ENCODE peak calls at places on chromosomes 7 and 10, in five cellular contexts. M is IMR-90, N is H1, W is mesenchymal stem cell, F is H9. R is an unnamed sample. For H3K9me3, the result is how much of the 10 kb centered on the place peaks cover.

GRCh38 chr10:50991496-50992355 is 82.6 kb upstream of the PRKG1 start:
- DNase-seq in M (peak), N (peak), W (peak), F (peak), R (no peak)

GRCh38 chr10:25974897-25975459 is 40.9 kb downstream of the MYO3A start:
- DNase-seq in M (no peak), N (no peak), W (no peak), F (no peak), R (no peak)

GRCh38 chr7:11373546-11374142 is 400.0 kb downstream of the PHF14 start:
- DNase-seq in M (no peak), N (no peak), W (peak), F (no peak), R (no peak)

GRCh38 chr10:78747366-78747955 is 321.3 kb upstream of the ZMIZ1 start:
- DNase-seq in M (no peak), N (no peak), W (peak), F (no peak), R (no peak)

GRCh38 chr10:86960003-86960862 is 1.8 kb downstream of the SNCG start:
- DNase-seq in M (peak), N (peak), W (peak), F (peak), R (no peak)

GRCh38 chr10:123150986-123151738 is 3.0 kb upstream of the BUB3 start:
- DNase-seq in M (peak), N (peak), W (peak), F (peak), R (peak)

GRCh38 chr10:117720931-117721826 is 178.6 kb downstream of the EMX2 start:
- DNase-seq in M (no peak), N (peak), W (no peak), F (peak), R (peak)

GRCh38 chr7:107069457-107069856 is 25.0 kb downstream of the PRKAR2B start:
- DNase-seq in M (no peak), N (no peak), W (peak), F (no peak), R (no peak)

GRCh38 chr7:2172311-2173183 is 60.2 kb downstream of the MAD1L1 start:
- DNase-seq in M (peak), N (peak), W (peak), F (peak), R (no peak)

GRCh38 chr7:155222578-155222977 is 75.1 kb upstream of the INSIG1 start:
- DNase-seq in M (no peak), N (no peak), W (no peak), F (no peak), R (no peak)

GRCh38 chr10:21078410-21079329 is 181.6 kb upstream of the NEBL start:
- DNase-seq in M (peak), N (peak), W (peak), F (peak), R (peak)

GRCh38 chr7:43850348-43851116 is 18.8 kb downstream of the MRPS24 start:
- DNase-seq in M (no peak), N (no peak), W (no peak), F (no peak), R (no peak)

GRCh38 chr7:92633211-92633906 is 43.2 kb upstream of the FAM133B start:
- DNase-seq in M (peak), N (no peak), W (peak), F (no peak), R (no peak)

GRCh38 chr7:157273208-157274202 is 63.3 kb upstream of the DNAJB6 start:
- DNase-seq in M (peak), N (peak), W (peak), F (peak), R (peak)

GRCh38 chr10:80137926-80138325 is 5.4 kb downstream of the PLAC9 start:
- DNase-seq in M (no peak), N (no peak), W (no peak), F (no peak), R (no peak)

GRCh38 chr10:36493511-36493880 is 631.9 kb upstream of the ANKRD30A start:
- DNase-seq in M (peak), N (no peak), W (peak), F (no peak), R (no peak)

GRCh38 chr7:1853619-1854520 is 183.8 kb downstream of the ELFN1 start:
- DNase-seq in M (no peak), N (peak), W (no peak), F (peak), R (no peak)

GRCh38 chr7:157320607-157320979 is 16.2 kb upstream of the DNAJB6 start:
- DNase-seq in M (peak), N (no peak), W (peak), F (no peak), R (no peak)

GRCh38 chr7:92417913-92418312 is 29.4 kb upstream of the GATAD1 start:
- DNase-seq in M (no peak), N (no peak), W (no peak), F (no peak), R (no peak)

DNA sequence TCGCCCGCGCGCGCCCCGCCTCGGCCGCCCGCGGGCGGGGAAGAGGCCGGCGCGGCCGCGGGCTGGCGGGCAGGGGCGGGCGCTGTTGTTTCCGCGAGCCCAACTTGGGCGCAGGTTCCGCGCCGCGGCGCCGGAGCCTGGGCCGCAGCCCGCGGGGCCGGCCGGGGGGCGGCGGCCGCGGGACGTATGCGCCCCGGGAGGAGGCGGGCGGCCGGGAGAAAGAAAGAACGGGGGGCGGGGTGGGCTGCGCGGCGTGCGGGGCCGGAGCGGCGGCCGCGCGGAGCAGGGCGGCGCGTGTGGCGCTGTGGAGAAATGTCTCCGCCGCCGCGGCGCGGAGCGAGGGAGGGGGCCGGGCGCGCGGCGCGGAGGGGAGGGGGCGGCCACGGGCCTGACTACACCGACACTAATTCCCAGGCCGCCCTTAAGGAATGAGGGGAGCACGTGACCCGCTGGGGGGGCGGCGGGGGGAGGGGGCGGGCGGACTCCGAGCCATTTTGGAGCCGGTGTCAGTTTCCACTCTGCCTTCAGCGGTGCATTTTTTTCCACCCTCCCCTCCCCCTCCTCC is at the start of gene BMI1:
- DNase-seq in M (peak), N (peak), W (peak), F (peak), R (peak)
- H2BK15ac ChIP-seq in M (no peak), N (no peak), W (peak), F (no peak), R (peak)

GRCh38 chr7:54080525-54080924 is 461.6 kb upstream of the VSTM2A start:
- DNase-seq in M (no peak), N (no peak), W (no peak), F (no peak), R (no peak)
- H3K9me3 ChIP-seq in M (under half), N (under half), W (under half), F (under half), R (under half)

DNA sequence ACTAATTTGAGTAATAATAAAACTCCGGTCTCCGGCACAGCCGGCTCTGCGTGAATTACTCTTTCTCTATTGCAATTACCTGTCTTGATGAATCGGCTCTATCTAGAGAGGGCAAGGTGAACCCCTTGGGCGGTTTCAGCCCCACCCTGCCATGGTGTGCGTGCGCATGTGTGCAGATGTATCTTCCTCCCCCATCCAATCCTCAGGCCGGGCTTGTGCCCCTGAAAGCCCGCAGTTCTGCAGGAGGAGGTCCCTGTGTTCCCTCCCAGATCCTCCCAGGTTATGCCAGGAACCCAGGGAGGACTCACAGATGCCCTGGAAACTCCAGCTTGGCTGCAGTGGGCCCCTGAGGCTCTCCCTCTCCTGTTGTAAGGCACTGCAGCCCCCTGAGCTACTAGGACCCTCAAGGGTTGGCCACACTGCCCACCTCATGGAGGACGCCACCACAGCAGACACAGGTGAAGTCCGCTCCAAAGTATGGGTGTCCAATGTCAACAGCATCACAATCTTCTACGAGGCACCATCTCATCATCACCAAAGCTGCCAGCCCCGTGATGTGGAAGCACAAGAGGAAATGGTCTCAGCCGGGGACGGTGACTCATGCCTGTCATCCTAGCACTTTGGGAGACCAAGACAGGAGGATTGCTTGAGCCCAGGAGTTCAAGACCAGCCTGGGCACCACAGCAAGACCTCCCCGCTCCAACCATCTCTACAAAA is 48.5 kb upstream of the MYL10 start:
- DNase-seq in M (peak), N (peak), W (no peak), F (no peak), R (no peak)
- H3K4ac ChIP-seq in M (no peak), N (no peak), W (no peak), F (no peak), R (no peak)

GRCh38 chr7:94055963-94056362 is 51.8 kb upstream of the BET1 start:
- DNase-seq in M (no peak), N (no peak), W (no peak), F (no peak), R (no peak)
- H2BK15ac ChIP-seq in M (peak), N (no peak), W (no peak), F (no peak), R (no peak)

GRCh38 chr7:432256-432655 is 87.4 kb downstream of the PDGFA start:
- DNase-seq in M (no peak), N (no peak), W (no peak), F (no peak), R (no peak)
- H3K9me3 ChIP-seq in M (under half), N (under half), W (under half), F (under half), R (under half)

GRCh38 chr10:132413226-132414205 is 16.5 kb downstream of the PWWP2B start:
- DNase-seq in M (no peak), N (no peak), W (no peak), F (no peak), R (no peak)
- H3K4ac ChIP-seq in M (no peak), N (no peak), W (peak), F (no peak), R (peak)

DNA sequence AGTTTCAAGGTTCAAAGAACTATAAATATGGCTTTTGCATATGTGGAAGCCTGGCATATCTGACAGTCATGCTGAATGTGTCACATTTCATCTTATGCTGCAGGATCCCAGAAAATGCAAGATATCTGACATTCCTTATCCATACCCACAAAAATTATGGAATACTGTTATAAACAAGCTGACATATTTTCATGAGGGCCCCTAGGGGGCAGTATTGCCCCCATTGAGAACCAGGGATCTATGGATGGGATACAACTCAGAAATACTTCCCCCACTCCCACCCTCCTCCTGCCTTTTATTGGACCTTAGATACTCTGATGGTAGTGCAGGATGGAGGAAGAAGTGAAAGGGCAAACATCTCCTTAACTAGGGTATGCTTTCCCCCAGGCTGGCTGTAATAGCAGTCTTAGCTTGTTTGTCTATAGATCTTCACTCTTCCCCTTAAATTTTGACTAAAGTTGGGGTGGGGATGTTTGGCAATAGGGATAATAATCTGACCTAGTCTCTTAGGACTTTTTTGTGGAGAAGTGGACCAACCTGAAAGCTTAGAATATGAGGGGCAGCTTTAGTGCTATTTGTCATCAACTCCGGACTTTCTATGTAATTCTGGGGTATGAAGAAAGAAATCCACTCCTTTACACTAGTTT is 3.5 kb upstream of the GNGT1 start:
- DNase-seq in M (peak), N (peak), W (peak), F (peak), R (peak)
- H2BK15ac ChIP-seq in M (peak), N (no peak), W (no peak), F (no peak), R (no peak)

GRCh38 chr10:83045731-83046130 is 1093.6 kb upstream of the GHITM start:
- DNase-seq in M (no peak), N (no peak), W (peak), F (no peak), R (no peak)
- H3K9me3 ChIP-seq in M (under half), N (under half), W (under half), F (under half), R (under half)

GRCh38 chr7:49660170-49660783 is 113.2 kb upstream of the VWC2 start:
- DNase-seq in M (no peak), N (no peak), W (no peak), F (no peak), R (no peak)

DNA sequence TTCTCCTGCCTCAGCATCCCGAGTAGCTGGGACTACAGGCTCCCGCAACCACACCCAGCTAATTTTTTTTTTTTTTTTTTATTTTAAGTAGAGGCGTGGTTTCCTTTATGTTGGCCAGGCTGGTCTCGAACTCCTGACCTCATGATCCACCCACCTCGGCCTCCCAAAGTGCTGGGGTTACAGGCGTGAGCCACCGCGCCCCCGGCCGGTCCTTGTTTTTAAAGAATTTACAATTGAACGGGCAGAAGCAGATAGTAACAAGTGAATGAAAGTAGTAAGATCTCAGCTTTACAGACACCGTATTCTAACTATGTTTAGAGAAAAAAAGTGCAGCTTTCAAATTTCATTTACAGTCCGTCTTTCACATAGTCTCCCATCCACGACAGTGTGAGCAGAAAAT is 112.5 kb upstream of the VWC2 start:
- DNase-seq in M (no peak), N (no peak), W (no peak), F (no peak), R (no peak)
- H3K4ac ChIP-seq in M (no peak), N (no peak), W (no peak), F (no peak), R (no peak)

GRCh38 chr10:13669182-13669860 is 82.6 kb downstream of the PRPF18 start:
- DNase-seq in M (no peak), N (no peak), W (no peak), F (no peak), R (no peak)
- H2BK15ac ChIP-seq in M (no peak), N (no peak), W (no peak), F (no peak), R (no peak)

R was measured in neuronal stem cell.